ENCODE peak calls at places on chromosomes 3 and 15, in five cellular contexts. L, O, K, F and P are unnamed samples.

GRCh38 chr3:134356411-134357040 is 17.7 kb downstream of the AMOTL2 start:
- DNase-seq in K (no peak), F (no peak), L (no peak), O (no peak), P (no peak)

GRCh38 chr15:78680416-78681068 is 39.5 kb upstream of the CHRNB4 start:
- DNase-seq in K (no peak), L (no peak), F (no peak), O (no peak), P (no peak)

GRCh38 chr3:105944281-105944680 is 75.5 kb upstream of the CBLB start:
- DNase-seq in K (no peak), L (no peak), F (no peak), O (no peak), P (no peak)

GRCh38 chr3:72872183-72872582 is 15.7 kb upstream of the GXYLT2 start:
- DNase-seq in K (no peak), L (no peak), O (peak; percentile 49), F (no peak), P (no peak)

GRCh38 chr3:172859035-172859434 is 108.5 kb downstream of the ECT2 start:
- DNase-seq in L (no peak), O (no peak), K (no peak), F (no peak), P (no peak)

GRCh38 chr15:101206173-101206572 is 45.7 kb downstream of the CHSY1 start:
- DNase-seq in F (no peak), O (peak; percentile 38), K (no peak), L (no peak), P (no peak)

GRCh38 chr3:78951546-78951945 is 816.3 kb downstream of the ROBO1 start:
- DNase-seq in L (no peak), O (no peak), F (peak; percentile 17), K (no peak), P (no peak)

GRCh38 chr3:111151438-111151837 is 79.8 kb downstream of the NECTIN3 start:
- DNase-seq in L (no peak), K (no peak), O (peak; percentile 39), F (peak; percentile 5), P (no peak)

GRCh38 chr3:152071924-152072323 is 196.8 kb upstream of the MBNL1 start:
- DNase-seq in O (peak; percentile 81), K (peak; percentile 3), F (peak; percentile 30), L (no peak), P (no peak)

GRCh38 chr15:68880382-68880781 is 49.9 kb upstream of the SPESP1 start:
- DNase-seq in L (no peak), O (no peak), K (no peak), F (no peak), P (no peak)

GRCh38 chr15:68871507-68871906 is 50.8 kb upstream of the ANP32A start:
- DNase-seq in F (no peak), O (no peak), L (no peak), K (no peak), P (no peak)

GRCh38 chr15:68875377-68876116 is 54.8 kb upstream of the SPESP1 start:
- DNase-seq in F (peak; percentile 92), O (peak; percentile 92), K (peak; percentile 94), L (peak; percentile 96), P (peak; percentile 97)

GRCh38 chr15:68877626-68878025 is 52.7 kb upstream of the SPESP1 start:
- DNase-seq in F (no peak), K (no peak), O (no peak), L (no peak), P (no peak)

DNA sequence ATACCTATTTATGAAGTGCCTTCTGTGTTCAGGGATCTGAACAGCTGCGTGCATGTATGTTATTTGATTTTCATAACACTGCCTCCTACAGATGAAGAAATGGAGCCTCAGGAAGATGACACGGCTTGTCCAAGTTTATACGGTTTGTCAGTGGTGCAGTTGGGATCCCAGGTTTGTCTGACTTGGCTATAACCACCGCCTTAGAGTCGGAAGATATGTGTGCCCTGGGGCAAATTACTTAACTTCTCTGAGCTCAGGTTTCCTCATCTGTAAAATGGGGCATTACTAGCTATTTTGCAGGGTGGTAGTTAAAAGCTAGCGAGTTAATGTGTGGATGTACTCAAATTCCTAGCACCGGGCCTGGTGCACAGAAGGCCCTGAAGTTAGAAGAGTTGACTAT is 54.1 kb upstream of the ANP32A start:
- DNase-seq in F (no peak), O (no peak), L (no peak), K (no peak), P (no peak)
- TF ChIP-seq CTCF in F (no peak), O (no peak), L (no peak), K (no peak), P (no peak)

GRCh38 chr15:39124155-39124924 is 456.5 kb upstream of the THBS1 start:
- DNase-seq in O (peak; percentile 56), F (peak; percentile 52), K (no peak), L (peak; percentile 82), P (no peak)
- TF ChIP-seq CTCF in O (no peak), F (no peak), K (no peak), L (no peak), P (no peak)

DNA sequence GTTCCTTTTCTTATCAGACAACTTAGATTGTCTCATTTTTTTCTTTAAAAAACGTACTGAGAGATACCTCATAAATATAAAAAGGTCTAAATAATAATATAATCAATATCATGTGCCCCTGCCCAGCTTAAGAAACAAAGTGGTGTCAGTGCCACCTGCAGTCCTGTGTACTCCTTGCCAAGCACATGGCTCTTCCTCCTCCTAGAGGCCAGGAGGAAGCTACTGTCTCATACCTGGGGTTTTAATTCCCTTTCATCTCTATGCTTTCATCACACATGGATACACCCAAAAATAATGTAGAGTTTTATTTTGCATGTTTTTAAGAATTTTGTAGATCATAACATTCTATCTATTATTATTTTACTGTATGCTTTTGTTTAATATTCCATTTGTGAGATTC is 98.6 kb upstream of the C15orf61 start:
- DNase-seq in L (no peak), O (no peak), K (no peak), F (peak; percentile 33), P (no peak)
- TF ChIP-seq CTCF in L (no peak), O (no peak), K (no peak), F (peak; percentile 21), P (no peak)

DNA sequence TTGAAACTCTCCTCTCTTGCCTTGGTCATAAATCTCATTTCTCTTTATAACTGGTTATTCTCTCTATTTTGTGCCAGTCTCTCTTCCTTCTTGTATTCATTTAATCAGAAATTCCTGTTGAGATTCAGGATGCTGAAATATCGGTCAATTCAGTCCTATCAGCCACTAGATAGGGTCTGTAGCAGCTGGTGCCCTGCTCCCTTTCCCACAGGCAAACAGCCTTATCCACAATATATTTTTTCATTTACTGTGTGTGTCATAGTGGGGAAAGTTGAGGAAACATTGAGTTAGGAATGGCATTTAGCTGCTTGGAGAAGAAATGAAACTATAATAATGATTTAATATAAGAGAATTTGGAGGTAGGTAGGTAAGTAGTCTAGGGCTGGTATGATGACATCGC is 146.3 kb downstream of the RBPMS2 start:
- DNase-seq in O (no peak), F (no peak), K (no peak), L (no peak), P (no peak)
- TF ChIP-seq CTCF in O (no peak), F (no peak), K (no peak), L (no peak), P (no peak)

DNA sequence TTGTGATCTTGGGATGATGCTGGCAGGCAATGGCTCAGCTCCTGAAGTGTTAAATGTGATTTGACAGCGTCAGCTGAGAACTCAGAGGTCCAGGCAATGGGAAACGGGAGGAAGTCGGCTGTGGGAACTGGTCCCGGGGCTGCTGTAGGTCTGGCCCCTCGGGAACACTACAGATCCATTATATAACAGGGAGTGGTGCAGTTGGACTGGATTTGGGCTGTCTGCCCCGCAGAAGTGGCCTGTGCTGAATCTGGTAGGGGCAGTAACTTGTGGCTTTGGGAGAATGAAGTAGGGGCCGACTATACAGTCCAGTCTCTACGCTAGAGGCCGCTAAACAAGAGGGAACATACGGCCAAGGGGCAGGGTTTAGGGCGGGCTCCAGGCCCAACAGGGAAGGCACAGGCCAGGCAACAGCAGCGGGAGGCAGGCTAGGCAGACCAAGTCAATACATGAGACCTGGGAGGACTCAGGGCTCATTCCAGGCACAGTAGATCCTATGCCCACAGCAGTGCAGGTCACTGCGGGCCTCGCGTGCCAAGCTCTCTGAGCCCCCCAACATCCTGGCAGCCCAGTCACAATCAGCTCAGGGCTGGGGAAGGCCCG is 20.3 kb upstream of the IL16 start:
- DNase-seq in F (no peak), K (no peak), L (no peak), O (peak; percentile 40), P (no peak)
- TF ChIP-seq CTCF in F (no peak), K (no peak), L (no peak), O (peak; percentile 26), P (no peak)

DNA sequence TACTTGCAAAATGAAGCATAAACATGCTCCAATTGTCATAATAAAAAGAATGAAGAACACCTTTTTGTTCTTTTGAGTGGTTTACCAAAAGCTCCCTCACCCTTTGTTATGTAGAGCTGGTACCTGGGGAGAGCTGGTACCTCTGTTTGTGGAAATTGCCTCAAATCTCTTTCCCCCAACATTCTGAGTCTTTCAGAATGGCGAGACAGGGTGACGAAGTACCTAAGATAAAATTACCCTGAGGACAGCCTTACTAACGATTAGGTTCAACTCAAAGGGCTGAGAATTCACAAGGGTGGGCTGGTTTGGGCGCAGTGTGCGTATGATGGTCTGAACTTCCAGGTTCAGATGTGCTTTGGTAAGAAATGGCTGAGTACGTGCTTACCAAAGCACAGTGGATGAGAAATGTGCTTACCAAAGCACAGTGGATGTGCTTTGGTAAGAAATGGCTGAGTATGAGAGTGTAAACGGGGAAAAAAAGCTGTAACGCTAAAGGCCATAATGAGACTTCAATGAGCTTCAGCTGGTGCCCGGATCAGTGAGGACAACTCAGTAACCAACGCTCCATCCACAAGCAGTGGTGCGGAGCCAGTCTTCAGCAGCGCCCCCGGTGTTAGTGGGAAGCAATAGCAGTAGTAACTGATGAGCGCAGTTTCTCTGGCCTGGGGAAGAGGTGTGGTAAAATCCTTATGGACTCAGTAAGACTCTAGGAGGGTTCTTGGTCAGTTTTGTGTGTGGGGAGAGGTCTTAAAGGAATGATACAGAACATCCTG is 72.3 kb upstream of the LRIG1 start:
- DNase-seq in O (no peak), L (no peak), K (peak; percentile 66), F (no peak), P (peak; percentile 62)
- TF ChIP-seq CTCF in O (peak; percentile 32), L (peak; percentile 18), K (peak; percentile 76), F (no peak), P (peak; percentile 57)

DNA sequence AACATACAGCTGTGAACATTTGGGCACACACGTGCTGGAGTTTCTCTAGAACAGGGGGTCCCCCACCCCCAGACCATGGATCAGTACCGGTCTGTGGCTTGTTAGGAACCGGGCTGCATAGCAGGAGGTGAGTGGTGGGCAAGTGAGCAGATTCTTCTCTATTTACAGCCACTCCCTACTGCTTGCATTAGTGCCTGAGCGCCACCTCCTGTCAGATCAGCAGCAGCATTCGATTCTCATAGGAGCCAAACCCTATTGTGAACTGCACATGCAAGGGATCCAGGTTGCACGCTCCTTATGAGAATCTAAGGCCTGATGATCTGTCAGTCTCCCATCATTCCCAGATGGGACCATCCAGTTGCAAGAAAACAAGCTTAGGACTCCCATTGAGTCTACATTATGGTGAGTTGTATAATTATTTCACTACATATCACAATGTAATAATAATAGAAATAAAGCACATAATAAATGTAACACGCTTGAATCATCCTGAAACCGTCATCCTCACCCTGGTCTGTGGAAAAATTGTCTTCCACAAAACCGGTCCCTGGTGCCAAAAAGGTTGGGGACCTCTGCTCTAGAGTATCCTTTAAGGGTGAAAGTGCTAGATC is 25.8 kb downstream of the CHRM5 start:
- DNase-seq in F (peak; percentile 68), O (peak; percentile 57), L (no peak), K (peak; percentile 44), P (peak; percentile 11)
- TF ChIP-seq CTCF in F (peak; percentile 55), O (peak; percentile 55), L (no peak), K (no peak), P (peak; percentile 29)

DNA sequence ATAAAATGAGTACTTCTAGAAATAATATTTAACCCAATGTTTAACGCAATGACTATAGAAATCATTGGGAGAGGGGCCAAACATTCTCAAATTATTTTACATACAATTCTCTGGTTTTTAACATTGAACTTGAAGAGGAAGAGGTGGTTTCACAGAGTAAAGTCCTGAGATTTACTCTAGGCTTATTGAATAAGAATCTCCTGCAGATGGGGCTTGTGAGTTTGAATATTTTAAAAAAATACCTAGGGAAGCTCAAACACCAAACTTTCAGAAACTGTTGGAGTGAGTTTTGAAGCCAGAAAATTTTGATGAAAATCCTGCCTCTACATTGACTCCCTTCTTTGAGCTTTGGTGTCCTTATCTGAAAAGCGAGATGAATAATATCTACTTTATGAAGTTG is 906.6 kb downstream of the TUSC7 start:
- DNase-seq in K (no peak), O (no peak), L (no peak), F (no peak), P (no peak)
- TF ChIP-seq CTCF in K (no peak), O (peak; percentile 3), L (no peak), F (no peak), P (no peak)